ENCODE peak calls at places on chromosome 7, in eight cellular contexts. P, F, Q, K, X, T, I and A are unnamed samples.

GRCh38 chr7:20220293-20220755 is 3.1 kb upstream of the MACC1 start:
- ATAC-seq in P (no peak), F (no peak), Q (no peak), K (no peak), X (no peak), T (peak; percentile 3), I (no peak), A (no peak)

GRCh38 chr7:75689246-75690099 is 49.3 kb downstream of the HIP1 start:
- ATAC-seq in P (no peak), F (no peak), Q (no peak), K (no peak), X (no peak), T (no peak), I (peak; percentile 25), A (no peak)

GRCh38 chr7:132463922-132464321 is 112.3 kb downstream of the PLXNA4 start:
- ATAC-seq in P (no peak), F (no peak), Q (no peak), K (no peak), X (no peak), T (no peak), I (no peak), A (no peak)

GRCh38 chr7:66138994-66139752 is 24.5 kb downstream of the CRCP start:
- ATAC-seq in P (no peak), F (no peak), Q (no peak), K (no peak), X (no peak), T (no peak), I (no peak), A (no peak)

GRCh38 chr7:24755096-24755495 is 2.2 kb downstream of the GSDME start:
- ATAC-seq in P (no peak), F (no peak), Q (no peak), K (no peak), X (no peak), T (peak; percentile 10), I (no peak), A (no peak)

GRCh38 chr7:45714521-45714820 is 140.3 kb downstream of the ADCY1 start:
- ATAC-seq in P (peak; percentile 12), F (peak; percentile 36), Q (peak; percentile 16), K (no peak), X (no peak), T (no peak), I (no peak), A (no peak)

GRCh38 chr7:44403176-44403759 is 77.9 kb upstream of the CAMK2B start:
- ATAC-seq in P (no peak), F (peak; percentile 35), Q (no peak), K (no peak), X (no peak), T (no peak), I (no peak), A (no peak)

GRCh38 chr7:12066561-12066960 is 144.5 kb upstream of the TMEM106B start:
- ATAC-seq in P (no peak), F (peak; percentile 80), Q (no peak), K (peak; percentile 47), X (peak; percentile 81), T (peak; percentile 41), I (no peak), A (peak; percentile 30)

GRCh38 chr7:131364767-131365344 is 37.2 kb downstream of the MKLN1 start:
- ATAC-seq in P (no peak), F (no peak), Q (no peak), K (no peak), X (no peak), T (peak; percentile 66), I (no peak), A (no peak)

GRCh38 chr7:133070562-133070961 is 11.3 kb downstream of the CHCHD3 start:
- ATAC-seq in P (no peak), F (no peak), Q (no peak), K (no peak), X (no peak), T (no peak), I (peak; percentile 85), A (no peak)

GRCh38 chr7:155280446-155281410 is 16.9 kb upstream of the INSIG1 start:
- ATAC-seq in P (peak; percentile 53), F (no peak), Q (no peak), K (no peak), X (no peak), T (no peak), I (peak; percentile 29), A (no peak)

GRCh38 chr7:49823566-49823965 is 50.1 kb downstream of the VWC2 start:
- ATAC-seq in P (no peak), F (no peak), Q (no peak), K (no peak), X (no peak), T (no peak), I (no peak), A (no peak)

GRCh38 chr7:102287465-102288146 is 938 bp downstream of the SH2B2 start:
- ATAC-seq in P (no peak), F (peak; percentile 62), Q (peak; percentile 52), K (peak; percentile 51), X (peak; percentile 68), T (peak; percentile 65), I (peak; percentile 53), A (peak; percentile 46)

GRCh38 chr7:152424348-152425108 is 11.3 kb downstream of the KMT2C start:
- ATAC-seq in P (peak; percentile 69), F (no peak), Q (no peak), K (peak; percentile 24), X (no peak), T (peak; percentile 47), I (no peak), A (no peak)

GRCh38 chr7:84971360-84971759 is 215.5 kb downstream of the SEMA3D start:
- ATAC-seq in P (no peak), F (no peak), Q (no peak), K (no peak), X (no peak), T (no peak), I (no peak), A (peak; percentile 51)

GRCh38 chr7:16739863-16740622 is 13.5 kb upstream of the TSPAN13 start:
- ATAC-seq in P (peak; percentile 93), F (peak; percentile 93), Q (no peak), K (peak; percentile 92), X (peak; percentile 63), T (no peak), I (no peak), A (peak; percentile 65)

GRCh38 chr7:105837765-105838241 is 38.6 kb downstream of the ATXN7L1 start:
- ATAC-seq in P (no peak), F (no peak), Q (no peak), K (no peak), X (no peak), T (no peak), I (peak; percentile 77), A (no peak)

GRCh38 chr7:131619336-131620305 is 63.2 kb upstream of the PODXL start:
- ATAC-seq in P (peak; percentile 60), F (peak; percentile 39), Q (no peak), K (peak; percentile 51), X (no peak), T (peak; percentile 67), I (no peak), A (no peak)

GRCh38 chr7:106041140-106041717 is 70.9 kb downstream of the SYPL1 start:
- ATAC-seq in P (peak; percentile 91), F (peak; percentile 71), Q (peak; percentile 79), K (peak; percentile 60), X (peak; percentile 81), T (peak; percentile 82), I (peak; percentile 75), A (no peak)

GRCh38 chr7:116955340-116955739 is 2.0 kb downstream of the ST7 start:
- ATAC-seq in P (no peak), F (no peak), Q (no peak), K (no peak), X (no peak), T (peak; percentile 13), I (no peak), A (no peak)
- H3K27ac ChIP-seq in P (peak overlapping the region; percentile 95), F (peak overlapping the region; percentile 88), Q (peak overlapping the region; percentile 97), K (peak overlapping the region; percentile 100), X (no peak overlapping the region), T (peak overlapping the region; percentile 98), I (no peak overlapping the region), A (peak overlapping the region; percentile 100)

DNA sequence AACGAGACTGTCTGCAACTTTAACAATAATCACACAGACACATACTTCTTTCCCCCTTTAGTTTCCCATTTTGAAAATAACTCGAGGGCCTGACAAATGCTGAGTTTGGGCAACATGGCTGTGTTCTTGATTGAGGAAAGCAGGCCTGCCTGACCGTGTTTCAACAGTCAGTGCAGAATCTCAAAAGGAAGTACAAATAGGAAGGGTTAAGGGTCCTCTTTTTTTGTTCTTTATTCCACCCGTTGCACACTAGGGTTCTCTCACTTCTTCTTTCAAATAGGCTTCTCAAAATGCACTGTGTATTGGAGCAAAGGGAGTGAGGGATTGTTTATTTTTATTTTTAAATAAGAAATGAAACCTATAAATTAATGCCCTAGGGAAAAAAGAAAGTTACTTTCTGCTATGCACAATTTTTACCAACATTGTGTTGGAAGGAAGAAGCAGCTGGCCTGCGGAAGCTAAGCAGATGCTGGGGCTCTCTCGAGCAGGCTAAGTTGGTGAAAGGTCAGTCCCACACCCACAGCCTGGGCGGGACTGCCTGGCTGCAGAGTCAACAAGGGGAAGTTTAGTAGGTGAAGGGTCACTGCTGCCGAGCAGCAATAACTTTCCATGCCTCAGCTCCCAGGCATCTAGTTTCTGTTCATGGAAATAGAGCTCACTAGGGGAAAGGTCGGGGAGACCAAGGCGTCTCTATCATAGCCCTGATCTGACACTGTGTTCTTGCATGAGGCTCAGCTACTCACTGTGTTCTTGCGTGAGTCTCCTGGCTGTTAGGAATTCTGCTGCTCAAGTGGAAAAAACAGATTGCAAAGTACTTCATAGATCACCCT is 12.2 kb upstream of the PDK4 start:
- ATAC-seq in P (peak; percentile 98), F (peak; percentile 99), Q (peak; percentile 100), K (peak; percentile 98), X (peak; percentile 93), T (peak; percentile 94), I (peak; percentile 99), A (peak; percentile 97)
- TF ChIP-seq POLR2AphosphoS5 in P (no peak), F (peak; percentile 44), Q (no peak), K (peak; percentile 97), X (peak; percentile 21), T (no peak), I (no peak), A (peak; percentile 99)

GRCh38 chr7:47379629-47380324 is 202.1 kb downstream of the TNS3 start:
- ATAC-seq in P (no peak), F (peak; percentile 62), Q (peak; percentile 8), K (peak; percentile 59), X (peak; percentile 91), T (no peak), I (peak; percentile 73), A (peak; percentile 53)

GRCh38 chr7:47382200-47382599 is 199.7 kb downstream of the TNS3 start:
- ATAC-seq in P (no peak), F (no peak), Q (no peak), K (no peak), X (no peak), T (no peak), I (no peak), A (no peak)

GRCh38 chr7:47381132-47381495 is 200.8 kb downstream of the TNS3 start:
- ATAC-seq in P (no peak), F (no peak), Q (peak; percentile 45), K (no peak), X (no peak), T (no peak), I (no peak), A (no peak)

GRCh38 chr7:47378728-47379395 is 203.0 kb downstream of the TNS3 start:
- ATAC-seq in P (no peak), F (no peak), Q (no peak), K (no peak), X (no peak), T (no peak), I (no peak), A (no peak)

GRCh38 chr7:47380325-47381131 is 201.4 kb downstream of the TNS3 start:
- ATAC-seq in P (peak; percentile 34), F (peak; percentile 15), Q (peak; percentile 60), K (peak; percentile 14), X (peak; percentile 46), T (no peak), I (peak; percentile 81), A (no peak)
- H3K27ac ChIP-seq in P (no peak overlapping the region), F (peak overlapping the region; percentile 55), Q (peak overlapping the region; percentile 48), K (peak overlapping the region; percentile 70), X (peak overlapping the region; percentile 45), T (no peak overlapping the region), I (peak overlapping the region; percentile 77), A (peak overlapping the region; percentile 49)

GRCh38 chr7:55570939-55571338 is 1.4 kb downstream of the VOPP1 start:
- ATAC-seq in P (no peak), F (no peak), Q (no peak), K (no peak), X (no peak), T (no peak), I (no peak), A (no peak)
- TF ChIP-seq POLR2AphosphoS5 in P (no peak), F (no peak), Q (no peak), K (no peak), X (no peak), T (no peak), I (no peak), A (no peak)